ENCODE peak calls at places on chromosomes 3 and 15, in seven cellular contexts. A is heart right ventricle; N is ovary; S is cardiac muscle cell; W is endodermal cell; G is CD8-positive, alpha-beta T cell; M is fibroblast of lung. P is an unnamed sample.

GRCh38 chr3:119880966-119881365 is 99.1 kb downstream of the NR1I2 start:
- DNase-seq in N (no peak), M (no peak), A (no peak), S (no peak), G (no peak), W (no peak), P (no peak)

GRCh38 chr15:29124581-29125381 is 144.8 kb downstream of the NSMCE3 start:
- DNase-seq in M (no peak), G (no peak), W (peak; percentile 75), S (no peak), A (no peak), N (no peak), P (no peak)

GRCh38 chr3:135513106-135514063 is 452.1 kb upstream of the PPP2R3A start:
- DNase-seq in S (no peak), G (no peak), M (peak; percentile 59), A (no peak), W (peak; percentile 71), N (no peak), P (no peak)

GRCh38 chr3:57961828-57962447 is 46.3 kb upstream of the FLNB start:
- DNase-seq in N (no peak), S (no peak), A (no peak), M (peak; percentile 62), G (no peak), W (peak; percentile 69), P (peak; percentile 36)

GRCh38 chr15:95690631-95691340 is 639.7 kb upstream of the NR2F2 start:
- DNase-seq in N (no peak), W (no peak), M (no peak), A (no peak), G (no peak), S (no peak), P (peak; percentile 24)

GRCh38 chr3:65811050-65811766 is 227.5 kb downstream of the MAGI1 start:
- DNase-seq in A (no peak), S (no peak), W (no peak), M (peak; percentile 8), N (no peak), G (no peak), P (no peak)

GRCh38 chr3:117719316-117719926 is 1009.8 kb downstream of the TUSC7 start:
- DNase-seq in M (peak; percentile 57), A (no peak), S (peak; percentile 39), G (no peak), W (no peak), N (no peak), P (no peak)

GRCh38 chr3:81339040-81339845 is 422.2 kb downstream of the GBE1 start:
- DNase-seq in A (no peak), G (no peak), N (no peak), W (no peak), S (peak; percentile 10), M (peak; percentile 3), P (no peak)

GRCh38 chr3:164332856-164333802 is 745.2 kb downstream of the SI start:
- DNase-seq in N (no peak), G (no peak), A (no peak), W (peak; percentile 79), M (no peak), S (peak; percentile 54), P (no peak)

GRCh38 chr3:139601191-139601961 is 61.8 kb upstream of the RBP1 start:
- DNase-seq in M (peak; percentile 6), G (no peak), S (no peak), A (no peak), N (no peak), W (no peak), P (no peak)

GRCh38 chr3:108564564-108564963 is 24.7 kb downstream of the CIP2A start:
- DNase-seq in S (no peak), A (no peak), G (no peak), N (no peak), W (no peak), M (no peak), P (no peak)
- H3K36me3 ChIP-seq in S (peaks cover 7% of the 10 kb centered on the region), A (no peaks in the 10 kb centered on the region), G (no peaks in the 10 kb centered on the region), N (no peaks in the 10 kb centered on the region), W (peaks cover 62% of the 10 kb centered on the region), M (no peaks in the 10 kb centered on the region), P (no peaks in the 10 kb centered on the region)

GRCh38 chr3:60742606-60743145 is 508.6 kb downstream of the FHIT start:
- DNase-seq in N (no peak), A (no peak), M (peak; percentile 47), G (no peak), S (peak; percentile 73), W (peak; percentile 90), P (no peak)
- TF ChIP-seq CTCF in N (no peak), A (no peak), M (peak; percentile 56), G (no peak), S (peak; percentile 29), W (peak; percentile 90), P (no peak)

DNA sequence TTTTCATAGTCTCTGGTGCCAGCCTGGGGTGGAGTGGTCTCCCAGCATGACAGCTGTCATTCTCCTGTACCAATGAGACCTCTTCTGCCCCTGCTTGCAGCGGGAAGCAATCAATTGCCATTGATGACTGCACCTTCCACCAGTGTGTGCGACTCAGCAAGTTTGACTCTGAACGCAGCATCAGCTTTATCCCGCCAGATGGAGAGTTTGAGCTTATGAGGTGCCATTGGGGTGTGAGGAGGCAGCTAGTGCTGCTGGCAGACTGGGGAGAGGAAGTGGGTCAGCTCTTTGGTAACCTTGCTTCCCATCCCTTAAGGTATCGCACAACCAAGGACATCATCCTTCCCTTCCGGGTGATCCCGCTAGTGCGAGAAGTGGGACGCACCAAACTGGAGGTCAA is 4.4 kb upstream of the ABCF3 start:
- DNase-seq in G (no peak), A (no peak), N (no peak), M (no peak), W (no peak), S (no peak), P (no peak)
- H3K36me3 ChIP-seq in G (peaks cover 57% of the 10 kb centered on the region), A (peaks cover 11% of the 10 kb centered on the region), N (no peaks in the 10 kb centered on the region), M (peaks cover 53% of the 10 kb centered on the region), W (peaks cover 82% of the 10 kb centered on the region), S (peaks cover 42% of the 10 kb centered on the region), P (peaks cover 56% of the 10 kb centered on the region)

DNA sequence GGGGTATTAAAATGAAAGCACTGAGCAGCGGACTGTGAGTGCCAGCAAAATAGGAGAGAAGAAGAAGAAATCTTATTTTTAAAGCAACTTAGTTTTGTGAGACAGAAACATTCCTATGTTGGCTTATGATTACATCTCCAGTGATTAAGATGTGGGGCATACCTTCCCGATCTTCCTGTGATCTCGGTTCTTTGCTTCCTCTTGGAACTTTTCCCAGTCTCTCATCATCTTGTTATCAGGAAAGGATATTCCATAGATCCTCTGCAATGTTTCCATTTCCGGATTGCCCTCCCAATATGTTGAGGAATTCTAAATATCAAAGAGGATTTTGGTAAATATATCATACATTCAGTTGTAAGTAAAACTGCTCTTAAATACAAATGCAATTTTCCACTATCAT is 22.2 kb downstream of the TARS3 start:
- DNase-seq in S (no peak), G (no peak), A (no peak), W (no peak), N (no peak), M (no peak), P (no peak)
- TF ChIP-seq CTCF in S (no peak), G (no peak), A (no peak), W (no peak), N (no peak), M (no peak), P (no peak)